ENCODE peak calls at places on chromosomes 2 and 18, in nine cellular contexts. G is M059J; M is effector CD4-positive, alpha-beta T cell; X is activated CD4-positive, alpha-beta T cell treated with anti-CD3 and anti-CD28 coated beads, Interleukin-2, amount 50 U/mL, for 1 hour; R is RWPE1; P is hypothalamus; L is activated T-cell treated with anti-CD3 and anti-CD28 coated beads for 1 hour; Y is head of caudate nucleus; V is sigmoid colon. T is an unnamed sample.

GRCh38 chr2:132656213-132656612 is 13.8 kb downstream of the LYPD1 start:
- DNase-seq in G (no peak), M (no peak), X (no peak), R (no peak), P (no peak), L (no peak), Y (no peak), V (no peak), T (no peak)

GRCh38 chr2:226135861-226136548 is 663.6 kb downstream of the IRS1 start:
- DNase-seq in G (no peak), M (no peak), X (no peak), R (no peak), P (no peak), L (no peak), Y (no peak), V (no peak), T (no peak)

GRCh38 chr18:72572896-72573295 is 28.8 kb upstream of the CBLN2 start:
- DNase-seq in G (no peak), M (no peak), X (no peak), R (no peak), P (no peak), L (no peak), Y (no peak), V (no peak), T (no peak)

GRCh38 chr2:232203936-232204335 is 174.6 kb upstream of the ALPP start:
- DNase-seq in G (peak; percentile 33), M (no peak), X (no peak), R (no peak), P (no peak), L (no peak), Y (no peak), V (no peak), T (no peak)

GRCh38 chr2:240398711-240399267 is 36.7 kb upstream of the GPC1 start:
- DNase-seq in G (no peak), M (no peak), X (no peak), R (no peak), P (no peak), L (no peak), Y (peak; percentile 10), V (peak; percentile 52), T (no peak)

GRCh38 chr2:47893771-47894170 is 12.5 kb downstream of the FBXO11 start:
- DNase-seq in G (no peak), M (no peak), X (no peak), R (no peak), P (no peak), L (no peak), Y (no peak), V (no peak), T (no peak)

GRCh38 chr2:198953328-198953727 is 504.4 kb downstream of the SATB2 start:
- DNase-seq in G (no peak), M (no peak), X (no peak), R (no peak), P (no peak), L (no peak), Y (no peak), V (no peak), T (no peak)

GRCh38 chr2:23492941-23493340 is 108.0 kb downstream of the KLHL29 start:
- DNase-seq in G (no peak), M (no peak), X (no peak), R (peak; percentile 55), P (no peak), L (no peak), Y (no peak), V (no peak), T (peak; percentile 47)

GRCh38 chr2:98647636-98648035 is 39.2 kb downstream of the UNC50 start:
- DNase-seq in G (peak; percentile 45), M (no peak), X (no peak), R (peak; percentile 20), P (no peak), L (no peak), Y (no peak), V (no peak), T (peak; percentile 10)

GRCh38 chr2:174635747-174636399 is 38.3 kb upstream of the WIPF1 start:
- DNase-seq in G (no peak), M (no peak), X (no peak), R (no peak), P (no peak), L (no peak), Y (no peak), V (no peak), T (no peak)

GRCh38 chr2:98444436-98445166 is at the start of gene INPP4A:
- DNase-seq in G (peak; percentile 62), M (peak; percentile 71), X (peak; percentile 78), R (peak; percentile 75), P (peak; percentile 76), L (peak; percentile 72), Y (peak; percentile 80), V (peak; percentile 85), T (peak; percentile 68)

GRCh38 chr18:69755856-69756496 is 191.7 kb downstream of the CD226 start:
- DNase-seq in G (no peak), M (no peak), X (no peak), R (no peak), P (no peak), L (no peak), Y (no peak), V (no peak), T (no peak)

GRCh38 chr2:189391201-189391600 is 50.1 kb upstream of the WDR75 start:
- DNase-seq in G (no peak), M (no peak), X (no peak), R (no peak), P (no peak), L (no peak), Y (no peak), V (no peak), T (no peak)

GRCh38 chr2:177275041-177275440 is 10.5 kb upstream of the NFE2L2 start:
- DNase-seq in G (peak; percentile 71), M (no peak), X (no peak), R (no peak), P (no peak), L (no peak), Y (no peak), V (no peak), T (peak; percentile 93)

GRCh38 chr2:26846334-26846863 is 1.5 kb upstream of the DPYSL5 start:
- DNase-seq in G (peak; percentile 70), M (peak; percentile 24), X (peak; percentile 54), R (peak; percentile 72), P (peak; percentile 71), L (peak; percentile 47), Y (peak; percentile 81), V (peak; percentile 82), T (peak; percentile 67)

GRCh38 chr2:50746526-50746925 is 285.4 kb downstream of the NRXN1 start:
- DNase-seq in G (no peak), M (no peak), X (no peak), R (peak; percentile 42), P (no peak), L (no peak), Y (no peak), V (no peak), T (peak; percentile 53)

GRCh38 chr18:6052449-6052913 is 157.2 kb upstream of the TMEM200C start:
- DNase-seq in G (no peak), M (no peak), X (no peak), R (no peak), P (no peak), L (no peak), Y (no peak), V (no peak), T (no peak)

GRCh38 chr2:8393506-8393905 is 288.4 kb upstream of the ID2 start:
- DNase-seq in G (no peak), M (no peak), X (no peak), R (no peak), P (no peak), L (no peak), Y (no peak), V (no peak), T (no peak)

GRCh38 chr2:27664245-27664574 is 521 bp downstream of the SLC4A1AP start:
- DNase-seq in G (no peak), M (no peak), X (no peak), R (no peak), P (no peak), L (peak; percentile 3), Y (no peak), V (no peak), T (no peak)

GRCh38 chr18:2655153-2655953 is at the start of gene SMCHD1:
- DNase-seq in G (peak; percentile 75), M (peak; percentile 82), X (peak; percentile 83), R (peak; percentile 81), P (peak; percentile 87), L (peak; percentile 80), Y (peak; percentile 91), V (peak; percentile 93), T (peak; percentile 76)

T was measured in MCF 10A.